ENCODE peak calls at places on chromosomes 13 and 19, in seven cellular contexts. J is suprapubic skin; Q is upper lobe of right lung; T is colonic mucosa; C is IMR-90; D is effector memory CD4-positive, alpha-beta T cell; S is HCT116. A is an unnamed sample.

GRCh38 chr13:113845723-113846638 is 17.9 kb downstream of the GAS6 start:
- DNase-seq in J (no peak), Q (peak; percentile 38), T (no peak), C (no peak), D (no peak), S (no peak), A (no peak)

GRCh38 chr19:52070496-52070895 is 21.9 kb upstream of the ZNF432 start:
- DNase-seq in J (no peak), Q (no peak), T (no peak), C (peak; percentile 44), D (no peak), S (no peak), A (no peak)

GRCh38 chr13:50697746-50698526 is 145.6 kb downstream of the DLEU7 start:
- DNase-seq in J (no peak), Q (no peak), T (no peak), C (no peak), D (no peak), S (no peak), A (no peak)

GRCh38 chr13:73204916-73205315 is 146.1 kb downstream of the KLF5 start:
- DNase-seq in J (no peak), Q (no peak), T (no peak), C (no peak), D (no peak), S (no peak), A (no peak)

GRCh38 chr13:92175330-92175729 is 776.9 kb downstream of the GPC5 start:
- DNase-seq in J (no peak), Q (no peak), T (peak; percentile 20), C (peak; percentile 62), D (no peak), S (no peak), A (peak; percentile 63)

GRCh38 chr13:72246396-72246795 is 379.4 kb upstream of the DACH1 start:
- DNase-seq in J (no peak), Q (no peak), T (no peak), C (no peak), D (no peak), S (no peak), A (no peak)

GRCh38 chr19:52570005-52570861 is at the start of gene ZNF701:
- DNase-seq in J (peak; percentile 98), Q (peak; percentile 96), T (peak; percentile 97), C (peak; percentile 88), D (peak; percentile 95), S (peak; percentile 69), A (peak; percentile 96)

GRCh38 chr13:20848944-20849343 is 53.6 kb downstream of the XPO4 start:
- DNase-seq in J (no peak), Q (no peak), T (no peak), C (peak; percentile 31), D (no peak), S (no peak), A (peak; percentile 48)

GRCh38 chr19:46624958-46625661 is at the start of gene PTGIR:
- DNase-seq in J (no peak), Q (no peak), T (peak; percentile 59), C (peak; percentile 78), D (no peak), S (no peak), A (no peak)

DNA sequence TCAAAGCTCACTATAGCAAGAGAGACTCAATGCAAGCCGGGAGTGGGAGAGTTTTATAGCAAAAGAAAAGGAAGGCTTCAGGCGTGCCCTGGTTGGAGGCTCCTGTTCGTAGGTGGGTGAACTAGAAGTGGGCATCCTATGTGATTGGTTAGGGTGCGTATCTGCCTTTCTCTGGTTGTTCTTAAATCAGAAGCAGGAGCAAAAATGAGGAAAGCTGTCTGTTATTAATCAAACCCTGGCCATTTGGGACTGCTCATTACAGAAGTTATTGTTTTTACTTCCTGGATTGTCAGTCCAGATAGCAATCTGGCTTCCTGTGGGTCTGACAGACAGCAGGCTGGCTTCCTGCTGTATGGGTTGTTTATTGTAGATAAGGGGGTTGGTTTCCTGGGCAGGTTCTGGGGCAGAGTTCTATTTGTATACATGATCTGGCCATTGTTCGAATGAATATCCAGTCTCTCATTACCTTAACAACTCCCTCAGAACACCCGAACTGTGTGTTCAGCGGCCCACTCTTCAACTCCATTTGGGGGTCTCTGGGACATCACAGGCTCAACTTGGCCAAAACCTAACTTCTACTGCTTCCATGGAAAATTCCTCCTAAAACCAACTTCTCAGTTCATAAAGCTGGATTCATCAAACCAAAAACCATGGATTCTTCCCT is 1.6 kb downstream of the ZNF792 start:
- DNase-seq in J (no peak), Q (no peak), T (peak; percentile 54), C (peak; percentile 16), D (no peak), S (no peak), A (peak; percentile 46)
- H3K27ac ChIP-seq in J (peak overlapping the region; percentile 61), Q (peak overlapping the region; percentile 84), T (peak overlapping the region; percentile 74), C (no peak overlapping the region), D (peak overlapping the region; percentile 61), S (no peak overlapping the region), A (no peak overlapping the region)

DNA sequence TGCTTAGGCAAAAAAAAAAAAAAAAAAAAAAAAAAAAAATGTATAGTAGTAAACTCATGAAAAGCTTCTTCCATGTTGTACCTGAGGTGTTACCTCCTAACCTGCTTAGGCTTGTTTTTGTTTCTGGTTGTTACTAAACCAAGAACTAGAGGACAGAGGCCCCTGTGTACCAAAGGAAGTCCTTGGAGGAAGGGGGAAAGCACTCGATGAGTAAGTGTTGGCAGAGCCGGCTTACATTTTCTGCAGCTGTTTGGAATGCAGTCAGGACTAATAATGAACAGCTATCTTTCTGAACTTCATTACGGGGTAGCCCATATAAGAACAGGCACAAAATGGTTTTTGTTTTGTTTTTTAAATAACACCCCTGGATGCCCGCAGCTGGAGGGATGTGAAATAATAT is 214.1 kb upstream of the MAB21L1 start:
- DNase-seq in J (no peak), Q (no peak), T (no peak), C (peak; percentile 41), D (no peak), S (no peak), A (peak; percentile 44)
- H3K4me3 ChIP-seq in J (no peak overlapping the region), Q (no peak overlapping the region), T (no peak overlapping the region), C (no peak overlapping the region), D (no peak overlapping the region), S (no peak overlapping the region), A (no peak overlapping the region)

DNA sequence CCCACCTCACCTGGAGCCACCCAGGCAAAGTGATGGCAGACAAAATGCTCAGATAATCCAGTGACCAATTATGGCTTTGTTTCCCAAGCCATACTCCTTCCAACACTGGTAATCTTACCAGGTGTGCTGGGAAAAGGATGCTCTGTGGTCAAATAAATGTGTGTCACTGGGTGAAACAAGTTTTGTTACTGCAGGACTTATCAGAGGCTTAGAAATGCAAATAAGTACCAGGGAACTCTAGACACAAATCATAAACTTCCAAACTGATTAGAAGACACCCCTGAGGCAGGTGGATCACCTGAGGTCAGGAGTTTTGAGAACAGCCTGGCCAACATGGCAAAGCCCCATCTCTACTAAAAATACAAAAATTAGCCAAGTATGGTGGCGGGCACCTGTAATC is 26.4 kb downstream of the PIN1 start:
- DNase-seq in J (no peak), Q (no peak), T (no peak), C (no peak), D (no peak), S (no peak), A (no peak)
- H3K4me1 ChIP-seq in J (no peaks in the 10 kb centered on the region), Q (no peaks in the 10 kb centered on the region), T (no peaks in the 10 kb centered on the region), C (no peaks in the 10 kb centered on the region), D (peaks cover 66% of the 10 kb centered on the region), S (no peaks in the 10 kb centered on the region), A (no peaks in the 10 kb centered on the region)

DNA sequence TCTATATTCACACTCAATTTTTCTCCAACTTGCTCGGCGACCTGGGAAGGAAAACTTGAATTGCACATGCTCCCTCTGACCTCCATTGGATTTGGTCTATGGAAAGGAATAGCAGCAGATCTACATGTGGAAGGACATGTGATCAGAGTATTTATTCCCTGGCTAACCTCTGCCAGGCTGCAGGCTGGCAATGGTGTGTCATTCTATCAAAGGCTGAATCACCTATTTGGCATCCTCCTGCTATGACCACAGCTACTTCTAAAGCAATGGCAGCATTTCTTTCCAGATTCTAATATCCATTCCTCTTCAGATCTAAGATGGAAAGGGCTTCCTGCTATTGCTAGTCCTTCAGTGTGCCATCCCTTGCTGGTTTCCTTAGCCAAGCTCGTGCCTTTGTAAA is 144.3 kb upstream of the FREM2 start:
- DNase-seq in J (no peak), Q (no peak), T (no peak), C (no peak), D (no peak), S (no peak), A (no peak)
- H3K27ac ChIP-seq in J (no peak overlapping the region), Q (no peak overlapping the region), T (no peak overlapping the region), C (no peak overlapping the region), D (no peak overlapping the region), S (no peak overlapping the region), A (no peak overlapping the region)

GRCh38 chr19:3605770-3606169 is 905 bp downstream of the TBXA2R start:
- DNase-seq in J (no peak), Q (no peak), T (no peak), C (no peak), D (no peak), S (no peak), A (no peak)
- H3K4me3 ChIP-seq in J (peak overlapping the region; percentile 49), Q (peak overlapping the region; percentile 45), T (peak overlapping the region; percentile 29), C (peak overlapping the region; percentile 56), D (peak overlapping the region; percentile 41), S (peak overlapping the region; percentile 67), A (no peak overlapping the region)

GRCh38 chr19:50361290-50362029 is 4.0 kb downstream of the NAPSA start:
- DNase-seq in J (no peak), Q (peak; percentile 86), T (no peak), C (no peak), D (no peak), S (peak; percentile 37), A (no peak)

GRCh38 chr19:50362030-50362412 is 3.4 kb downstream of the NAPSA start:
- DNase-seq in J (no peak), Q (peak; percentile 61), T (no peak), C (no peak), D (no peak), S (no peak), A (no peak)

GRCh38 chr19:50365434-50366306 is at the start of gene NAPSA:
- DNase-seq in J (no peak), Q (peak; percentile 79), T (no peak), C (no peak), D (no peak), S (no peak), A (no peak)

GRCh38 chr19:50359432-50359818 is 6.0 kb downstream of the NAPSA start:
- DNase-seq in J (no peak), Q (peak; percentile 59), T (no peak), C (no peak), D (no peak), S (no peak), A (no peak)

DNA sequence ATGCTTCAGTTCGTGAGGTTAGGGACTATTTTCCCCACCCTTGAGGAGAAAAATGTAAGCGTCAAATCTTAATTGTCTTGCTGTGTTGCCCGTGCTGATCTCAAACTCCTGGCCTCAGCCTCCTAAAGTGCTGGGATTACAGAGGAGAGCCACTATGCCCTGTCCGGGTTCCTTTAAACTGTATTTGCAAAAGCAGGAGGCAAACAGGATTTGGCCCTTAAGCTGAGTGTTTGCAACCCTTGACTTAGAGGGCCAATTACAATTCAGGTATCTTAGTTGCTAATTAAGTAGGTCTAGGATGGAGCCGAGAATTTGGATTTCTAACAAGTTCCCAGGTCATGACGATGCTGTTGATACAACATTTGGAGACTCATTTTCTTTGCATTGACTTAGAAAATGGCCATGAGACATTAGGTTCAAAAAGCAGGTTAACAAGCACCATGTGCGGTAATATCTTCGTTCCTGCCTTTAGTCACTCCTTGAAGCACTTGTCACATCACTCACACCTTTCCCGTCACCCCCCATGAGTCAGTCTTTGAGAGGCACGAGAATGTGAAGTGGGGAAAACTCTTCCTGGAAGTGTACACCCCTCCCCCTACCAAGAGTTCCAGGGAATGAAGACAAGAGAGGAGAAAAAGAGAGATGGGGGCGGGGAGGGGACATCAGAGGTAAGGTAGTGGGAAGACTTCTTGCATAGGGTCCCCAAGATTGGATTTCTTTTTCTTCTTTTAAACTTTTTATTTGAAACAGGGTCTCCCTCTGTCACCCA is 2.6 kb downstream of the NAPSA start:
- DNase-seq in J (no peak), Q (peak; percentile 59), T (no peak), C (no peak), D (no peak), S (no peak), A (no peak)
- H3K4me1 ChIP-seq in J (peaks cover 12% of the 10 kb centered on the region), Q (peaks cover 2% of the 10 kb centered on the region), T (no peaks in the 10 kb centered on the region), C (no peaks in the 10 kb centered on the region), D (peaks cover 5% of the 10 kb centered on the region), S (no peaks in the 10 kb centered on the region), A (peaks cover 14% of the 10 kb centered on the region)